ENCODE peak calls at places on chromosomes 16 and 17, in nine cellular contexts. U is fibroblast of villous mesenchyme; S is Ammon's horn; L is fibroblast of mammary gland; R is tibial artery; N is stimulated activated naive B cell treated with anti-CD40 and anti-IgM and Interleukin-4, amounts not matched to agents 10 μg/mL and 1 μg/mL and 100 μg/mL, for 72 hours; C is foreskin fibroblast; W is stimulated activated CD4-positive, alpha-beta T cell treated with anti-CD3 and anti-CD28 coated beads, Interleukin-12 subunit alpha, Interleukin-12 subunit beta, amount 100 ng/mL, for 24 hours; K is KBM-7. D is an unnamed sample.

GRCh38 chr17:34561328-34561727 is 18.1 kb upstream of the TMEM132E start:
- DNase-seq in U (no peak), S (no peak), L (no peak), R (no peak), N (no peak), C (no peak), W (no peak), K (no peak), D (no peak)

GRCh38 chr17:15498107-15498506 is 30.7 kb upstream of the CDRT4 start:
- DNase-seq in U (no peak), S (no peak), L (peak), R (no peak), N (no peak), C (peak), W (no peak), K (no peak), D (no peak)

GRCh38 chr17:31415004-31415454 is 23.6 kb downstream of the RAB11FIP4 start:
- DNase-seq in U (no peak), S (no peak), L (no peak), R (no peak), N (no peak), C (no peak), W (no peak), K (peak), D (no peak)

GRCh38 chr16:75053791-75054555 is 55.1 kb downstream of the ZNRF1 start:
- DNase-seq in U (no peak), S (peak), L (no peak), R (peak), N (no peak), C (peak), W (no peak), K (peak), D (no peak)

GRCh38 chr17:59361916-59362810 is 30.7 kb downstream of the YPEL2 start:
- DNase-seq in U (peak), S (peak), L (peak), R (no peak), N (peak), C (peak), W (peak), K (peak), D (peak)

GRCh38 chr16:74734361-74735161 is 33.9 kb upstream of the MLKL start:
- DNase-seq in U (no peak), S (no peak), L (no peak), R (no peak), N (no peak), C (peak), W (no peak), K (no peak), D (no peak)

GRCh38 chr17:66200685-66201092 is 8.8 kb upstream of the CEP112 start:
- DNase-seq in U (peak), S (peak), L (peak), R (no peak), N (no peak), C (peak), W (peak), K (peak), D (peak)

GRCh38 chr16:75080205-75081029 is 36.2 kb downstream of the LDHD start:
- DNase-seq in U (peak), S (no peak), L (peak), R (no peak), N (no peak), C (peak), W (no peak), K (no peak), D (peak)

GRCh38 chr17:15261818-15262290 is 3.3 kb downstream of the PMP22 start:
- DNase-seq in U (peak), S (peak), L (no peak), R (no peak), N (no peak), C (peak), W (no peak), K (no peak), D (no peak)

D was measured in fibroblast of pulmonary artery.